ENCODE peak calls at places on chromosomes 7 and 10, in five cellular contexts. T is OCI-LY7, M is right lobe of liver, A is stomach, X is cardiac muscle cell. N is an unnamed sample.

GRCh38 chr7:1899201-1899600 is 229.1 kb downstream of the ELFN1 start:
- DNase-seq in T (no peak), M (no peak), A (no peak), X (peak; percentile 89), N (no peak)

GRCh38 chr7:124031919-124032318 is 948 bp downstream of the TMEM229A start:
- DNase-seq in T (no peak), M (no peak), A (no peak), X (no peak), N (no peak)

GRCh38 chr7:32059289-32060045 is 10.7 kb downstream of the PDE1C start:
- DNase-seq in T (no peak), M (no peak), A (no peak), X (peak; percentile 10), N (no peak)

GRCh38 chr10:110059965-110060364 is 52.2 kb downstream of the ADD3 start:
- DNase-seq in T (peak; percentile 29), M (no peak), A (no peak), X (peak; percentile 68), N (no peak)

GRCh38 chr10:28984431-28984830 is 304.4 kb upstream of the LYZL1 start:
- DNase-seq in T (no peak), M (peak; percentile 88), A (peak; percentile 88), X (peak; percentile 95), N (peak; percentile 90)

GRCh38 chr7:465710-466400 is 53.8 kb downstream of the PDGFA start:
- DNase-seq in T (no peak), M (peak; percentile 13), A (no peak), X (no peak), N (no peak)

GRCh38 chr7:55173671-55174070 is 154.9 kb downstream of the EGFR start:
- DNase-seq in T (no peak), M (no peak), A (no peak), X (no peak), N (no peak)

GRCh38 chr10:329361-330099 is 194.3 kb downstream of the ZMYND11 start:
- DNase-seq in T (peak; percentile 82), M (peak; percentile 92), A (peak; percentile 93), X (peak; percentile 96), N (peak; percentile 79)

GRCh38 chr10:76544789-76545188 is 1092.8 kb downstream of the KCNMA1 start:
- DNase-seq in T (no peak), M (no peak), A (no peak), X (no peak), N (no peak)

GRCh38 chr10:110993024-110993693 is 73.8 kb downstream of the SHOC2 start:
- DNase-seq in T (no peak), M (no peak), A (no peak), X (peak; percentile 70), N (no peak)

GRCh38 chr7:23216021-23216420 is 30.6 kb upstream of the GPNMB start:
- DNase-seq in T (no peak), M (no peak), A (no peak), X (no peak), N (peak; percentile 60)

GRCh38 chr10:77392851-77393250 is 244.8 kb downstream of the KCNMA1 start:
- DNase-seq in T (no peak), M (no peak), A (no peak), X (peak; percentile 88), N (no peak)

GRCh38 chr7:35035511-35035921 is 1.8 kb downstream of the DPY19L1 start:
- DNase-seq in T (peak; percentile 54), M (no peak), A (no peak), X (peak; percentile 35), N (no peak)

GRCh38 chr7:151993977-151994676 is 31.3 kb upstream of the GALNT11 start:
- DNase-seq in T (no peak), M (no peak), A (no peak), X (peak; percentile 10), N (no peak)

GRCh38 chr10:6363516-6363915 is 160.8 kb downstream of the PFKFB3 start:
- DNase-seq in T (no peak), M (no peak), A (no peak), X (no peak), N (no peak)

GRCh38 chr7:2030475-2031456 is 202.0 kb downstream of the MAD1L1 start:
- DNase-seq in T (peak; percentile 65), M (no peak), A (no peak), X (no peak), N (peak; percentile 22)

GRCh38 chr7:55649238-55649637 is 76.9 kb upstream of the VOPP1 start:
- DNase-seq in T (no peak), M (no peak), A (no peak), X (no peak), N (no peak)

GRCh38 chr7:106358103-106358663 is 73.4 kb upstream of the NAMPT start:
- DNase-seq in T (no peak), M (no peak), A (no peak), X (peak; percentile 87), N (no peak)

GRCh38 chr7:116193329-116194087 is 16.8 kb upstream of the TES start:
- DNase-seq in T (no peak), M (no peak), A (no peak), X (no peak), N (no peak)

GRCh38 chr7:91348686-91349085 is 84.5 kb downstream of the FZD1 start:
- DNase-seq in T (no peak), M (no peak), A (no peak), X (peak; percentile 49), N (no peak)

GRCh38 chr10:32582946-32583345 is 137.0 kb downstream of the CCDC7 start:
- DNase-seq in T (no peak), M (no peak), A (no peak), X (no peak), N (no peak)

GRCh38 chr10:48251525-48252353 is 22.8 kb downstream of the FRMPD2 start:
- DNase-seq in T (no peak), M (no peak), A (peak; percentile 56), X (no peak), N (no peak)

GRCh38 chr7:16001477-16001876 is 315.0 kb upstream of the MEOX2 start:
- DNase-seq in T (no peak), M (no peak), A (no peak), X (no peak), N (no peak)

GRCh38 chr10:130171196-130171595 is 35.0 kb downstream of the GLRX3 start:
- DNase-seq in T (no peak), M (no peak), A (no peak), X (no peak), N (no peak)

GRCh38 chr10:130167193-130167592 is 31.0 kb downstream of the GLRX3 start:
- DNase-seq in T (no peak), M (no peak), A (no peak), X (no peak), N (no peak)

GRCh38 chr10:130174343-130174742 is 38.2 kb downstream of the GLRX3 start:
- DNase-seq in T (no peak), M (no peak), A (no peak), X (no peak), N (no peak)

GRCh38 chr10:130167707-130168106 is 31.5 kb downstream of the GLRX3 start:
- DNase-seq in T (no peak), M (no peak), A (no peak), X (no peak), N (no peak)

DNA sequence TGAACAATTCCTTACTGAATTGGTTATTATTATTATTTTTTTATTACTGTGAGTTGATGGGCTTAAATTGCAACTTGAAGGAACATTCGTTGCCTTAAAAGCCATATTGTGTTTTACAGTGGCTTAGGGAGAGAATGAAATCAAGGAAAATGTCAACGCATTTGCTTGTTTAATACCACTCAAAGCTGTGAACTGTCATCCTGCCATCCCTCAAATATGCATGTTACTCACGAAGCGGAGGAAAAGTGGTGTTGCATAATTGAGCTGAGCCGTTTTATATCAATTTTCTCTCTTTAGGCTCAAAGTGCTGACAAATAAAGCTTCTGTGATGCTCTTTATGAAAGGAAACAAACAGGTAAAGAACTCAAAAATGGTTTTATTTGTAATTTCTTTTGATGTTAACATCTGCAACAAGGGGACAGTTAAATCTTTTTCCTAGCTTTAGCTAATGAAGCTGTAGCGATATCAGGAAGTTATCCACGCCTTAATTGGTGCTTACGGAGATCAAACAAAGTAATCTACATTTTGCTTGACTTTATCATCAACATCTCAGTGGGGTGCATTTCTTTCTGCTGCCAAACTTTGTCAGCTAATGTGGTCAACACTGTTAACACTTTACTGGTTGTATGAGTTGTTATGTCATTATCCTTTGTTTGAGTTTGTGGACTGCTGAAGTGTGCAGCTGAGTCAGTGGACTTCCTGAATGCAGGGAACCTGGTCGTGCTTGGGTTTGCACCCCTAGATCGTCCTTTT is 33.1 kb downstream of the GLRX3 start:
- DNase-seq in T (no peak), M (no peak), A (no peak), X (peak; percentile 70), N (no peak)
- H3K4me1 ChIP-seq in T (no peaks in the 10 kb centered on the region), M (no peaks in the 10 kb centered on the region), A (no peaks in the 10 kb centered on the region), X (no peaks in the 10 kb centered on the region), N (peaks cover 12% of the 10 kb centered on the region)

DNA sequence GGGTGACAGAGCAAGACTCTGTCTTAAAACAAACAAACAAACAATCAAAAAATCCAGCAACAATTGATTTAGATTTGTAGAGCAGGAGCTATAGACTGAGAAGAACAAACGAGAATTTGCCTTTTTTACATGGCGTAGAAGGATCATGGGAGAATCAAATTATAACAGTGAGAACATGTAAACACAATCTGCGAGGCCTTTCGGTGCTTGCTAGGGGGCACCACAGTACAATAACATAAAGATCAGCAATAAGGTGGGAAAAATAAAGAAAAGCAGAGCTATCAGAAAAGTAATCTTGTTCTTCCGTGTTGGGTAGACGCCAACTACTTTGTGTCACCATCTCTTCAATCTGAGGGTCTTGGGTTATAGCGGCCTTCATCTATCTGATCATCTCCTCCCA is 82.2 kb downstream of the NOD1 start:
- DNase-seq in T (peak; percentile 54), M (no peak), A (no peak), X (peak; percentile 15), N (no peak)
- TF ChIP-seq CTCF in T (peak; percentile 78), M (no peak), A (no peak), X (peak; percentile 30), N (peak; percentile 20)

DNA sequence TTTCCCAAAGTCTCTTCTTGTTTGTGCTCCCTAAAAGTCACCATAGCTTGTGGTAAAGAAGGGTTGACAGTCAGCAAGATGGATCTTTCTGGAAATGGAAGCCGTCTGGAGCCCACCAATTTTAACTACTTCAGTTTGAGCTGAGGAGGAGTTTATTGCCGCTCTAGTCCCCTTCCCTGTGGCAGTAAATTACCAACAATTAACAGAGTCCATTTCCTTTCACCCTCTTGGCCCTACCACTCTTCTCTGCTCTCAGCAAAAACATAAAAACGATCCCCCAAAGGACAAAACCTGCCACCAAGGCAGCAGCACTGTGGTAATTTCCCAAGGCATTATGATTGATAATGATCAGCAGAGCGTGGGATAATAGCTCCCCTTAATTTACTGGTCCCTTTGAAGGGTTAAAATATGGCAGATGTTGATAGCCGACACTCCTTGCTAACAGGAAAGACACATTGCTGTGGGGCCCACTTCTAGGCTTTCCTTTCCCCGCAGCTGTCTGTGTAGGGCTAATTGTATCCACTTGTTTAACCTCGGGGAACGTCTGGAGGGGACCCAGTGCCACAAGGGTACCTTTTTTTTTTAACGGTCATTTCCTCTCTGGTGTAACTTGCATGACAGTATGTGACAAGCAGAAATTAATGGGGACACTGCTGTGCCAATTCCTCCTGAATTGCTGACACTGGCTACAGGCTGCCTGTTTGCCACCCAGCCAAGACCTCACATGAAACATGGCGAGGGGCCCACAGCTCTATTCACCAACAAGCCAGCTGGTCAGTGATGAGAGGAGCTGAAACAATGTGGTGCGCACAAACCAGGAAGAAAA is 81.4 kb downstream of the CDK6 start:
- DNase-seq in T (no peak), M (no peak), A (no peak), X (no peak), N (peak; percentile 37)
- H3K4me1 ChIP-seq in T (no peaks in the 10 kb centered on the region), M (peaks cover 13% of the 10 kb centered on the region), A (no peaks in the 10 kb centered on the region), X (peaks cover 11% of the 10 kb centered on the region), N (no peaks in the 10 kb centered on the region)

GRCh38 chr10:81081887-81082620 is 544.4 kb downstream of the SH2D4B start:
- DNase-seq in T (peak; percentile 5), M (no peak), A (no peak), X (no peak), N (no peak)
- TF ChIP-seq CTCF in T (peak; percentile 56), M (no peak), A (no peak), X (no peak), N (no peak)

GRCh38 chr10:125684583-125684982 is 1.6 kb upstream of the TEX36 start:
- DNase-seq in T (no peak), M (no peak), A (no peak), X (no peak), N (no peak)
- H3K4me1 ChIP-seq in T (no peaks in the 10 kb centered on the region), M (no peaks in the 10 kb centered on the region), A (no peaks in the 10 kb centered on the region), X (no peaks in the 10 kb centered on the region), N (no peaks in the 10 kb centered on the region)